ENCODE peak calls at places on chromosomes 4 and X, in six cellular contexts. H is H1, R is HCT116, U is GM12878, I is HepG2, V is K562. T is an unnamed sample.
A peak's percentile ranks its signal among the peaks of the same experiment; 100 is the strongest.

GRCh38 chrX:137290011-137290410 is 256.2 kb upstream of the GPR101 start:
- DNase-seq in U (no peak), R (no peak), I (no peak), V (no peak), H (no peak), T (no peak)

GRCh38 chr4:110046588-110047049 is 133.9 kb downstream of the EGF start:
- DNase-seq in V (no peak), H (no peak), I (no peak), R (peak; percentile 10), U (no peak), T (no peak)

GRCh38 chrX:25534096-25534495 is 518.3 kb upstream of the ARX start:
- DNase-seq in U (no peak), H (no peak), V (no peak), I (no peak), R (no peak), T (peak; percentile 32)

GRCh38 chr4:93684571-93684970 is 144.0 kb upstream of the ATOH1 start:
- DNase-seq in R (no peak), V (no peak), U (no peak), H (no peak), I (no peak), T (no peak)

GRCh38 chr4:152100378-152101201 is 339.8 kb upstream of the GATB start:
- DNase-seq in H (peak; percentile 30), I (no peak), R (peak; percentile 22), V (no peak), U (no peak), T (peak; percentile 27)

GRCh38 chr4:121177238-121178137 is 13.4 kb upstream of the TNIP3 start:
- DNase-seq in R (no peak), H (no peak), U (no peak), I (no peak), V (no peak), T (no peak)

GRCh38 chr4:95170176-95170575 is 378.6 kb downstream of the UNC5C start:
- DNase-seq in H (no peak), I (no peak), U (no peak), V (no peak), R (no peak), T (no peak)

GRCh38 chr4:21447320-21448055 is 501.1 kb downstream of the KCNIP4 start:
- DNase-seq in H (no peak), V (no peak), R (no peak), I (no peak), U (no peak), T (no peak)

GRCh38 chr4:31089815-31090214 is 369.6 kb downstream of the PCDH7 start:
- DNase-seq in U (no peak), V (no peak), I (no peak), R (peak; percentile 97), H (no peak), T (peak; percentile 80)

GRCh38 chrX:125326599-125326998 is 6.9 kb downstream of the TEX13C start:
- DNase-seq in V (no peak), U (no peak), R (no peak), I (no peak), H (no peak), T (no peak)

GRCh38 chrX:33855251-33855650 is 276.9 kb downstream of the FAM47A start:
- DNase-seq in H (no peak), R (no peak), I (no peak), V (no peak), U (no peak), T (no peak)

GRCh38 chrX:40278340-40279090 is 180.8 kb upstream of the BCOR start:
- DNase-seq in V (no peak), I (no peak), H (no peak), R (no peak), U (no peak), T (no peak)

GRCh38 chr4:140305053-140305452 is 68.4 kb upstream of the SCOC start:
- DNase-seq in R (no peak), H (peak; percentile 7), I (no peak), V (no peak), U (no peak), T (no peak)

DNA sequence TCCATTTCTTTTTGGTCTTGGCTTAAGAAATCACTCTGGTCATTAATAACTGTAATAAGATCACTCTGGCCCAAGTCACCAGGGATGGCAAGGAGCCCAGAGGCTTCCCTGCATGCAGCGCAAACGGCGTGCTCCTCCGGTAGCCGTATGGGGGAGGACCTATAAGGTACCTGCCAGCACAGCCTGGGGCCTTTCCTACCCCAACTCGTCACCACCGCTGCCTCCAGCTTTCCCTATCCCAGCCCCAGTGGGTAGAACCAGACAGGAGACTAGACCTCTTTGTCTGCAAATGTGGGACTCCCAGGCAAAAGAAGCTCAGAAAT is 25.9 kb downstream of the HAND2 start:
- DNase-seq in V (no peak), R (no peak), H (no peak), U (no peak), I (no peak), T (no peak)
- TF ChIP-seq EZH2 in V (no peak), R (no peak), H (peak; percentile 30), U (no peak), I (no peak), T (no peak)

GRCh38 chrX:134551365-134552095 is 91.6 kb downstream of the HPRT1 start:
- DNase-seq in V (no peak), I (no peak), H (no peak), R (no peak), U (no peak), T (peak; percentile 42)

GRCh38 chrX:134547047-134547679 is 87.2 kb downstream of the HPRT1 start:
- DNase-seq in V (no peak), I (no peak), R (no peak), H (no peak), U (no peak), T (peak; percentile 47)

GRCh38 chrX:134546187-134546586 is 86.2 kb downstream of the HPRT1 start:
- DNase-seq in V (no peak), U (no peak), H (no peak), I (no peak), R (no peak), T (no peak)

GRCh38 chrX:134548257-134548732 is 88.3 kb downstream of the HPRT1 start:
- DNase-seq in I (no peak), R (no peak), V (peak; percentile 19), U (no peak), H (no peak), T (peak; percentile 53)

DNA sequence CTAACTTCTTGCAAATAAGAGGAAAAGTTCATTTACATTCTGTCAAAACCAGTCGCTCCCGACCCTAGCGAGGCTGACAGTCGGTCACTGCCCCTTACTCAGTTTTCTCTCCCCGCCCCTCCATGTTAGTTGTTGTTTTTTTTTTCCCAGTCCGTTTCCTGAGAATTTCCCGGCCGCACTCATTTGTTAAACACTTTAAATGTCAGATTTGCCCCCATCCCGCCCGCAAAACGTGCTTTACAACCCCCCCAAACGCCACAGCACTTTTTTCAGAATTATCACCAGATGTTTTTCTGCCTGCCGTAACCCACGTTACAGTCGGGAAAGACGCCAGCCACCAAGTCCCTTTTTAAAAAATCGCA is 88.9 kb downstream of the HPRT1 start:
- DNase-seq in U (no peak), H (no peak), I (no peak), R (no peak), V (no peak), T (no peak)
- H3K4me2 ChIP-seq in U (peak overlapping the region; percentile 40), H (peak overlapping the region; percentile 93), I (no peak overlapping the region), R (peak overlapping the region; percentile 88), V (peak overlapping the region; percentile 83), T (peak overlapping the region; percentile 93)

GRCh38 chr4:174437756-174438155 is 84.5 kb downstream of the HPGD start:
- DNase-seq in I (no peak), R (no peak), V (no peak), U (no peak), H (no peak), T (no peak)

GRCh38 chr4:174434455-174434854 is 87.8 kb downstream of the HPGD start:
- DNase-seq in V (no peak), I (no peak), U (no peak), H (no peak), R (no peak), T (no peak)

GRCh38 chr4:174438711-174439110 is 83.6 kb downstream of the HPGD start:
- DNase-seq in H (no peak), R (no peak), U (no peak), V (no peak), I (no peak), T (no peak)

GRCh38 chr4:174435981-174436776 is 86.1 kb downstream of the HPGD start:
- DNase-seq in I (no peak), R (no peak), H (no peak), U (no peak), V (no peak), T (no peak)

DNA sequence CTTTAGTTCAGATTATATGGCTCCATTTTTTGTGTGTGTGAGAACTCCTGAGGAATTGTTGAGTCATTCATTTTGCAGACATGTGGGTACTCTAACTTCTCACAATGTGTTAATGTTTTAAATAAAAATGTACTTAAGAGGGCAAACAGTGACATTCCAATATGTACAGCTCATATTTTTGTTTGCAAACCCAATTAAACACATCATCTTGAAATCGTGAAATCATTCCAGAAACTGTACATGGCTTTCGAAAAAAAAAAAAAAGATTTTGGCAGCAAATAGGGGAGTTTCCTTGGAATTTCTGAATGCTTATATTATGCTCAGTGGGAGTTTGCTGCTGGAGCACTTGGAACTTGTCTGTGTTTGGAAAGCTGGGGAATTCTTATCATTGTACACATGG is 85.0 kb downstream of the HPGD start:
- DNase-seq in U (no peak), H (no peak), R (no peak), I (no peak), V (no peak), T (peak; percentile 64)
- TF ChIP-seq MAX in U (no peak), H (no peak), R (no peak), I (no peak), V (no peak), T (no peak)

GRCh38 chr4:119626420-119626819 is 2.2 kb downstream of the PDE5A start:
- DNase-seq in I (no peak), H (no peak), V (no peak), R (no peak), U (no peak), T (no peak)

GRCh38 chr4:119626943-119627266 is 1.7 kb downstream of the PDE5A start:
- DNase-seq in H (no peak), I (no peak), R (no peak), U (no peak), V (no peak), T (no peak)

GRCh38 chr4:119629142-119629471 is 503 bp upstream of the PDE5A start:
- DNase-seq in H (no peak), U (no peak), I (no peak), V (no peak), R (no peak), T (no peak)

GRCh38 chr4:119628281-119629141 is at the start of gene PDE5A:
- DNase-seq in R (peak; percentile 70), U (no peak), V (peak; percentile 76), I (peak; percentile 46), H (peak; percentile 91), T (peak; percentile 78)

DNA sequence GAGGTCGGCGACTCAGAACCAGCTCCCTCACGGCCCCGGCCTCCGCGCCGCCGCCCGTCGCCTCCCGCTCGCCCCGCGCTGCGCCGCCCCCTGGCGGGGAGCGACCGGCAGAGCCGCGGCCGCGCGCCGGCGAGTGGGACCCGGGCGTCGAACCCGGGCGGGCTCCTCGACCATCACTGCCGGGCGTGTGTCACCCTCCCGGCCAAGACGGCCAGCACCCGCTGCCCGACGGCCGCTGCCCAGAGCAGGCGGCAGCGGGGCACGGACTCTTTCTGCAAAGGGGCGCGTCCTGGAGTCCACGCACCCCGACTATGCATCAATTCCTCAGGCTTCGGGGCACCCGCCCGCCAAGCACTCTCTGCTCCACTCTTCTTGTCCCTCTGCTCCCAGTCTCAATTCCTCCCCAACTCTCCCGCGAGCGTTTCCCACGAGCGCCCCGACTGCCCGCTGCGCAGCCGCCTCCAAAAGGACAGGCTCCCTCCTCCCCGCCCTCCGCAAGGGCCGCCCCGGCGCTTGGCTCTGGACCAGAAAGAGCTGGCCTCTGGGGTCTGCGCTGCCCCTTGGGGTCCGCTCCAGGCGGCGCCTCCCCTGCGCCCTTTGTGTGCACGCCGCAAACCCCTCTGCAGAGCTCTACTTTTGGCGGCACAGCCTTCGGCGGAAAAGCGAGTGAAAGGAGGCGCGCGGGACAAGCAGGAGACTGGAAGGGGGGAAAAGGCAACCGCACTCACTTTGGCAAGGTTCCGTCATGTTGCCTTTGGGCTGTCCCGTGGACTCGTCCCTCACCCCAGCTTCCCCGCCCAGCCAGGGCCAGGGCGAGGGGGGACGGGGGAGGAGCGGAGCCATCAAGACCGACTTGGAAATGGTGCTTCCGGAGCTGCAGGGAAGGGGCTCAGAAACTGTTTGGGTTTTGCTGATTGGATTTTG is 1.1 kb downstream of the PDE5A start:
- DNase-seq in R (peak; percentile 19), I (no peak), H (peak; percentile 84), V (peak; percentile 81), U (no peak), T (peak; percentile 41)
- TF ChIP-seq EZH2 in R (no peak), I (peak; percentile 91), H (no peak), V (no peak), U (no peak), T (no peak)